ENCODE peak calls at places on chromosomes 2 and 18, in ten cellular contexts. G, L, Z, J, O, T, K, U, X and Y are unnamed samples.
A peak's percentile ranks its signal among the peaks of the same experiment; 100 is the strongest.

GRCh38 chr2:190835303-190835930 is 45.2 kb upstream of the GLS start:
- DNase-seq in G (peak; percentile 84), L (no peak), Z (no peak), J (no peak), O (no peak), T (no peak), K (peak; percentile 49), U (peak; percentile 92), X (peak; percentile 89), Y (no peak)

GRCh38 chr2:85095094-85095493 is 38.1 kb upstream of the TCF7L1 start:
- DNase-seq in G (no peak), L (no peak), Z (no peak), J (no peak), O (no peak), T (no peak), K (no peak), U (peak; percentile 49), X (peak; percentile 39), Y (no peak)

GRCh38 chr18:58847383-58848071 is 17.1 kb upstream of the ZNF532 start:
- DNase-seq in G (peak; percentile 80), L (no peak), Z (peak; percentile 22), J (no peak), O (no peak), T (no peak), K (peak; percentile 16), U (peak; percentile 30), X (no peak), Y (no peak)

GRCh38 chr2:18988557-18989232 is 369.7 kb downstream of the OSR1 start:
- DNase-seq in G (no peak), L (no peak), Z (no peak), J (no peak), O (no peak), T (no peak), K (no peak), U (peak; percentile 44), X (peak; percentile 17), Y (no peak)

GRCh38 chr2:230828272-230828961 is 36.3 kb upstream of the ITM2C start:
- DNase-seq in G (no peak), L (no peak), Z (peak; percentile 37), J (no peak), O (no peak), T (no peak), K (no peak), U (no peak), X (no peak), Y (no peak)

GRCh38 chr2:79612999-79613398 is 100.1 kb downstream of the CTNNA2 start:
- DNase-seq in G (no peak), L (no peak), Z (no peak), J (no peak), O (no peak), T (no peak), K (no peak), U (no peak), X (no peak), Y (no peak)

GRCh38 chr2:179268277-179268935 is 3.8 kb upstream of the SESTD1 start:
- DNase-seq in G (no peak), L (no peak), Z (peak; percentile 31), J (no peak), O (no peak), T (peak; percentile 23), K (peak; percentile 31), U (peak; percentile 57), X (peak; percentile 49), Y (no peak)

GRCh38 chr2:20534913-20535801 is 88.3 kb downstream of the RHOB start:
- DNase-seq in G (peak; percentile 69), L (no peak), Z (no peak), J (no peak), O (no peak), T (no peak), K (no peak), U (no peak), X (no peak), Y (no peak)

GRCh38 chr2:101679037-101679726 is 18.3 kb upstream of the MAP4K4 start:
- DNase-seq in G (no peak), L (no peak), Z (no peak), J (no peak), O (no peak), T (no peak), K (no peak), U (peak; percentile 89), X (peak; percentile 84), Y (no peak)

GRCh38 chr2:23828256-23828980 is 98.5 kb downstream of the ATAD2B start:
- DNase-seq in G (no peak), L (no peak), Z (no peak), J (no peak), O (no peak), T (no peak), K (no peak), U (peak; percentile 72), X (no peak), Y (no peak)

GRCh38 chr2:24909555-24910177 is 10.4 kb downstream of the ADCY3 start:
- DNase-seq in G (peak; percentile 4), L (no peak), Z (no peak), J (no peak), O (no peak), T (no peak), K (no peak), U (no peak), X (peak; percentile 56), Y (no peak)

GRCh38 chr2:240584486-240585031 is 2.0 kb upstream of the CAPN10 start:
- DNase-seq in G (peak; percentile 74), L (no peak), Z (no peak), J (no peak), O (no peak), T (no peak), K (no peak), U (peak; percentile 39), X (no peak), Y (no peak)

GRCh38 chr18:9869713-9870430 is 15.9 kb upstream of the TXNDC2 start:
- DNase-seq in G (no peak), L (no peak), Z (no peak), J (peak; percentile 93), O (no peak), T (no peak), K (no peak), U (peak; percentile 81), X (peak; percentile 64), Y (no peak)

GRCh38 chr2:53230691-53231090 is 536.9 kb upstream of the CHAC2 start:
- DNase-seq in G (no peak), L (no peak), Z (no peak), J (no peak), O (no peak), T (no peak), K (no peak), U (no peak), X (no peak), Y (no peak)

GRCh38 chr2:161237397-161238263 is 70.6 kb upstream of the PSMD14 start:
- DNase-seq in G (peak; percentile 83), L (no peak), Z (peak; percentile 60), J (no peak), O (peak; percentile 66), T (peak; percentile 21), K (peak; percentile 58), U (peak; percentile 48), X (peak; percentile 33), Y (no peak)

GRCh38 chr18:31586616-31587015 is 5.1 kb upstream of the TTR start:
- DNase-seq in G (no peak), L (no peak), Z (no peak), J (no peak), O (no peak), T (no peak), K (no peak), U (no peak), X (no peak), Y (no peak)

GRCh38 chr18:52160652-52161051 is 179.3 kb upstream of the DCC start:
- DNase-seq in G (no peak), L (no peak), Z (no peak), J (no peak), O (no peak), T (no peak), K (no peak), U (peak; percentile 0), X (no peak), Y (no peak)

GRCh38 chr2:57160976-57161375 is 885.6 kb upstream of the VRK2 start:
- DNase-seq in G (no peak), L (no peak), Z (no peak), J (no peak), O (no peak), T (no peak), K (no peak), U (peak; percentile 90), X (no peak), Y (no peak)

GRCh38 chr2:181904022-181904632 is 12.6 kb downstream of the ITPRID2 start:
- DNase-seq in G (no peak), L (no peak), Z (no peak), J (no peak), O (no peak), T (peak; percentile 25), K (no peak), U (peak; percentile 71), X (peak; percentile 50), Y (no peak)

GRCh38 chr2:56130463-56131070 is 53.2 kb upstream of the CCDC85A start:
- DNase-seq in G (no peak), L (no peak), Z (peak; percentile 3), J (peak; percentile 33), O (no peak), T (no peak), K (peak; percentile 32), U (peak; percentile 74), X (peak; percentile 31), Y (no peak)

GRCh38 chr2:127179756-127180155 is 40.3 kb downstream of the CYP27C1 start:
- DNase-seq in G (no peak), L (no peak), Z (no peak), J (no peak), O (no peak), T (no peak), K (no peak), U (peak; percentile 34), X (no peak), Y (no peak)

GRCh38 chr18:43078485-43079092 is 36.9 kb downstream of the RIT2 start:
- DNase-seq in G (no peak), L (no peak), Z (no peak), J (no peak), O (no peak), T (no peak), K (no peak), U (no peak), X (no peak), Y (no peak)

GRCh38 chr2:127188797-127189196 is 31.3 kb downstream of the CYP27C1 start:
- DNase-seq in G (peak; percentile 40), L (no peak), Z (no peak), J (no peak), O (no peak), T (no peak), K (no peak), U (no peak), X (no peak), Y (no peak)